ENCODE peak calls at places on chromosomes 1 and 21, in six cellular contexts. V is epithelial cell of esophagus, W is fibroblast of lung, X is heart right ventricle, E is bronchial epithelial cell, U is colonic mucosa. Q is an unnamed sample.

GRCh38 chr1:18090636-18091035 is 17.0 kb upstream of the IGSF21 start:
- DNase-seq in X (no peak), W (no peak), V (no peak), U (no peak), E (no peak), Q (no peak)

GRCh38 chr1:45148209-45148608 is 58.2 kb downstream of the ZSWIM5 start:
- DNase-seq in X (no peak), V (no peak), E (no peak), U (no peak), W (no peak), Q (no peak)

GRCh38 chr1:81670286-81670685 is 130.4 kb upstream of the ADGRL2 start:
- DNase-seq in E (peak; percentile 90), V (peak; percentile 92), W (peak; percentile 97), X (peak; percentile 47), U (peak; percentile 73), Q (no peak)

GRCh38 chr21:46124926-46125845 is 27.3 kb downstream of the COL6A2 start:
- DNase-seq in U (no peak), E (no peak), W (no peak), X (no peak), V (no peak), Q (peak; percentile 83)

GRCh38 chr1:61536174-61536573 is 188.8 kb downstream of the TM2D1 start:
- DNase-seq in U (no peak), E (no peak), V (no peak), X (no peak), W (no peak), Q (no peak)

GRCh38 chr1:179341943-179342547 is 23.7 kb upstream of the AXDND1 start:
- DNase-seq in V (no peak), E (no peak), U (no peak), W (no peak), X (no peak), Q (no peak)

GRCh38 chr1:205009666-205010065 is 33.3 kb upstream of the CNTN2 start:
- DNase-seq in X (no peak), U (no peak), E (no peak), V (no peak), W (no peak), Q (no peak)

GRCh38 chr1:44820328-44820944 is 12.1 kb downstream of the BTBD19 start:
- DNase-seq in U (no peak), X (peak; percentile 15), W (no peak), E (no peak), V (no peak), Q (no peak)

GRCh38 chr1:8152731-8153702 is 126.9 kb upstream of the ERRFI1 start:
- DNase-seq in W (no peak), U (no peak), V (no peak), X (no peak), E (no peak), Q (no peak)

GRCh38 chr1:117013310-117013850 is 11.8 kb downstream of the CD101 start:
- DNase-seq in W (no peak), V (peak; percentile 84), U (no peak), X (no peak), E (peak; percentile 61), Q (no peak)

GRCh38 chr21:42232176-42232825 is 13.4 kb downstream of the ABCG1 start:
- DNase-seq in W (no peak), V (no peak), X (no peak), E (no peak), U (no peak), Q (no peak)

GRCh38 chr1:110533230-110533629 is 14.3 kb upstream of the KCNA10 start:
- DNase-seq in E (no peak), V (no peak), X (no peak), U (no peak), W (no peak), Q (no peak)
- TF ChIP-seq CTCF in E (no peak), V (no peak), X (no peak), U (no peak), W (no peak), Q (no peak)

DNA sequence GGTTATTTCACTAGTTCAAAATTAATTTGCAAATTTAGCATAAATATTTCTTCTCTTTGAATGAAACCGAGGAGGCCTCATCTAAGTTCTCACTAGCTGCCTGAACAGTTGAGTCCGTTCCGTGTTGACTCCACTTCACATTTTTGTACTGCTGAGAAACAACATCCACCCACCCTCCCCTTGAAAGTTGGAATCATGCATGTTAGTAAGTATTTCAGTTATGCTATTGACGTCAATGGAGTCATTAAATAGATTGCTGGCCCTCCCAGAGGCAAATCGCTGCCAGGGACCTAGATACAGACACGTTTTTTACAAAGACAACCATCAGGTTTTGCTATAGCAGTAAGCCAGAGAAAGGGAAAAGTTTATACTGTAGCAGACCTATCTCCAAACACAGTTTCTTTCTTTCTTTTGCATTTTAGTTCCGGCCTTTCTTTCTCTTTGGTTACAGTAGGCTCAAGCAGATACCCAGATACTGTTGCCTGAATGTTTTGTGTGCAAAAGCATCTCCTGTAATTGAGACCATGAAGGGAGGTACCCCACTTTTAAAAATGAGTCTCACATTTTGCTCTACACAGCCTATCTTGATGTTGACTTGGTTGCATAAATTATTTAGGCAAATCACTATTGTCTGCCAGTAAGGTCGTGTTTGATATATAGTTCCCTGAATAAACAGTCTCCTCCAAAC is 262.6 kb upstream of the SGIP1 start:
- DNase-seq in U (peak; percentile 77), V (peak; percentile 97), W (peak; percentile 99), X (peak; percentile 69), E (peak; percentile 94), Q (peak; percentile 90)
- H3K4me3 ChIP-seq in U (no peak overlapping the region), V (no peak overlapping the region), W (peak overlapping the region; percentile 32), X (peak overlapping the region; percentile 20), E (no peak overlapping the region), Q (no peak overlapping the region)

DNA sequence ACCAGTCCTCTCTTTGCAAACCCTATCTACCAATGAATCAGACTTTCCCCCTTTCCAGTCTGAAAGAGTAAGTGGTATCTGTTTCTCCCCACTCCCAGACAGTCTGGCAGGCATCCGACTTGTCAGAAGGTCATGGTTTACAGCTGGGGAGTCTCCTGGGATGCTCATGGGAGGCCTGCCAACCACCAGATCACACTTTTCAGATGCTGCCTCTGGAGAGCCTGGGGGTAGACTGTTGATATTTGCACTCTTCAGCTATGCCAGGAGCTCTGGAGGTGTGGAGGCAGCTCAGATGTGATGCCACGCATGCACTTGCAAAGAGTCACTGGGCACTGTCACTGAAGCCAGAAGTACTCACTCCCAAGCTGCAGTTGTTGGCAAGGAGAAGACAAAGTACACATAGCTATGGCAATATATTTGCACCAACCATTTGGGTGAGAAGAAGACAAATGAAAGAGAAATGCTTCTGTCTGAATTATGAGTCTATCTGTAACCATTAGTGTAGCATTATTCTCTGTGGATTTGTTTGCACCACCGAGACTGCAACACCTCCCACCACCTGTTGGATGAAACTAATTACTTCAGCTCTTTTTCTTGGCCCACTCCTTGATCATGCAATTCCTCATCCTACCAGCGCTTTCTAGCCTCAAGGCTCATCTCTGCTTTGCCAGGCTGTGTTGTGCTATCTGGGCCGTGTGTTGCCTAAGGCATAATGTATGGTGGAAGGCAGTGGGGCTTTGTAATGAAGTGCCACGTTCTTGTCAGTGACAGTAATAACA is 133.0 kb upstream of the SPAG17 start:
- DNase-seq in V (no peak), U (no peak), X (peak; percentile 11), E (no peak), W (no peak), Q (no peak)
- TF ChIP-seq CTCF in V (no peak), U (no peak), X (no peak), E (no peak), W (no peak), Q (no peak)

DNA sequence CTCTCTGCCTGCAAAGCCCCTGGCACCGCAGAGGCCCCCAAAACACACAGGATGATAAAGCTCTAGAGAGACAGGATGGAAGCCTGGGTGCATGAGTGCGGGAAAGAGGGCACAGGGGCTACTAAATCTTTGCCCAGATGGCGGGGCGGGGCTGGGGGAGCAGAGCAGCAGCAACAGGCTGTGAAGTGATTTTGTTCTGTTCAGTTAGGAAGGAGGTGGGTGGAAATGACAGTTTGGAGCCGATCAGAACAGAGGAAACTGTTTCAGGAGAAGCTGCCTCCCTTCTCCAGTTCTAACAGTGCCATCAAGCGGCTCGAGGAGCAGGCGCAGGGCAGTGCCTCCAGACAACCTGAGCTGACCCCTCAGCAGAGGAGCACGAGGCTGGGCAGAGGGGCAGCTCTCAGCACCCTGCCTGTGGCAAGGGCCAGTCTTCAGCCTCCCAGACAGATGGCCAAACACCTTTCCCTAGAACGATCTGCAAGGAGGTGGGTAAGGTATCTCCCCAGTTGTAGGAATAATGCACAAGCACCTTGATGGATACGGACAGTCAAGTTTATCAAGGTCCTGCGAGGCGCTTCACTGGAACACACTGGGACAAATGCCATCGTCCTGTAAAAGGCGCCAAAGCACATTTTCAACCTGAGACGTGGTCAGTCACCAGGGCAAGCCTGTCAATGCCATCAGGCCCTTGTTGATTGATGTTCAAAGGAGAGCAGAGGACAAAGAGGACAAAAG is 44.9 kb downstream of the TOMM20 start:
- DNase-seq in E (peak; percentile 77), V (peak; percentile 85), W (peak; percentile 96), X (peak; percentile 80), U (peak; percentile 87), Q (peak; percentile 78)
- H3K4me3 ChIP-seq in E (no peak overlapping the region), V (no peak overlapping the region), W (peak overlapping the region; percentile 36), X (peak overlapping the region; percentile 41), U (no peak overlapping the region), Q (no peak overlapping the region)

DNA sequence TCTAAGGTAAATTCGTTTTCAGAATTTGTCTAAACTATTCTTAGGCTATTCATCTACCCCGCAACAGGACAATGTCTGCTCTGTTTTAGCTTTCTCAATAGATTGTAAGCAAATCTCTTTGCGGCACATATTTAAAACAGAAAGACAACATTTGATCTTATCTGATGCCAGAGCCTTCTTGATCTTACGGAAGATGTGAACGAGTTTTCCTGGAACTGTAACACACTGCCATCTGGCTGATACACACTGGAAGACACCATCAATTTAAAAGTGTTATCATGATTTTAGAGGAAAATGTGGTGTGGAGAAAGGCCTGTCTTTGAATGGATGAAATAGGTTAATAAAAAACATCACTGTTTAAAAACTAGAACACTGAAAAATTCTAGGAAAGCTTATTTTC is 36.1 kb downstream of the COA6 start:
- DNase-seq in V (no peak), E (no peak), U (no peak), W (peak; percentile 21), X (no peak), Q (no peak)
- TF ChIP-seq CTCF in V (peak; percentile 20), E (no peak), U (no peak), W (peak; percentile 21), X (no peak), Q (no peak)

GRCh38 chr21:15775291-15775690 is 45.5 kb downstream of the USP25 start:
- DNase-seq in U (no peak), V (no peak), W (no peak), E (no peak), X (no peak), Q (no peak)

GRCh38 chr21:15774590-15774989 is 44.8 kb downstream of the USP25 start:
- DNase-seq in X (no peak), V (peak; percentile 59), U (no peak), W (peak; percentile 84), E (peak; percentile 55), Q (no peak)

GRCh38 chr21:15772654-15773053 is 42.9 kb downstream of the USP25 start:
- DNase-seq in W (no peak), X (no peak), E (no peak), V (no peak), U (no peak), Q (no peak)

GRCh38 chr21:15771311-15771710 is 41.5 kb downstream of the USP25 start:
- DNase-seq in V (no peak), W (no peak), X (no peak), E (no peak), U (no peak), Q (no peak)

GRCh38 chr21:15775981-15776380 is 46.2 kb downstream of the USP25 start:
- DNase-seq in E (peak; percentile 66), X (no peak), W (peak; percentile 77), V (peak; percentile 75), U (no peak), Q (no peak)
- H3K4me3 ChIP-seq in E (no peak overlapping the region), X (no peak overlapping the region), W (no peak overlapping the region), V (no peak overlapping the region), U (no peak overlapping the region), Q (no peak overlapping the region)